ENCODE peak calls at places on chromosomes 2 and 18, in seven cellular contexts. One of them, this sample, is unnamed. For H3K36me3, the result is how much of the 10 kb centered on the place peaks cover.

GRCh38 chr2:197378494-197378972 is 56.3 kb downstream of the SF3B1 start:
- DNase-seq in stomach: peak
- DNase-seq in fibroblast of lung: peak
- DNase-seq in CD4-positive, alpha-beta memory T cell: peak
- DNase-seq in GM12878: no peak
- DNase-seq in SK-N-SH: peak
- DNase-seq in GM23248: peak
- DNase-seq in this sample: peak

GRCh38 chr18:28884304-28884703 is 707.4 kb upstream of the CDH2 start:
- DNase-seq in SK-N-SH: no peak
- DNase-seq in CD4-positive, alpha-beta memory T cell: no peak
- DNase-seq in fibroblast of lung: no peak
- DNase-seq in stomach: no peak
- DNase-seq in GM12878: no peak
- DNase-seq in GM23248: no peak
- DNase-seq in this sample: no peak

GRCh38 chr2:109423556-109424359 is 190.0 kb downstream of the SEPTIN10 start:
- DNase-seq in SK-N-SH: no peak
- DNase-seq in GM12878: no peak
- DNase-seq in fibroblast of lung: no peak
- DNase-seq in GM23248: no peak
- DNase-seq in stomach: no peak
- DNase-seq in CD4-positive, alpha-beta memory T cell: no peak
- DNase-seq in this sample: no peak

GRCh38 chr2:28391564-28392296 is 928 bp upstream of the FOSL2 start:
- DNase-seq in CD4-positive, alpha-beta memory T cell: peak
- DNase-seq in GM23248: peak
- DNase-seq in stomach: peak
- DNase-seq in GM12878: no peak
- DNase-seq in fibroblast of lung: peak
- DNase-seq in SK-N-SH: peak
- DNase-seq in this sample: peak

GRCh38 chr18:58638446-58638845 is 9.6 kb upstream of the ALPK2 start:
- DNase-seq in GM12878: no peak
- DNase-seq in stomach: no peak
- DNase-seq in fibroblast of lung: no peak
- DNase-seq in GM23248: no peak
- DNase-seq in CD4-positive, alpha-beta memory T cell: no peak
- DNase-seq in SK-N-SH: no peak
- DNase-seq in this sample: no peak

GRCh38 chr2:44615950-44616518 is 254.3 kb downstream of the CAMKMT start:
- DNase-seq in GM12878: no peak
- DNase-seq in stomach: no peak
- DNase-seq in SK-N-SH: no peak
- DNase-seq in CD4-positive, alpha-beta memory T cell: no peak
- DNase-seq in GM23248: peak
- DNase-seq in fibroblast of lung: no peak
- DNase-seq in this sample: no peak

GRCh38 chr2:100339823-100340222 is 17.5 kb upstream of the LONRF2 start:
- DNase-seq in GM12878: no peak
- DNase-seq in GM23248: no peak
- DNase-seq in CD4-positive, alpha-beta memory T cell: no peak
- DNase-seq in SK-N-SH: no peak
- DNase-seq in stomach: no peak
- DNase-seq in fibroblast of lung: no peak
- DNase-seq in this sample: no peak

GRCh38 chr18:29154196-29154757 is 977.3 kb upstream of the CDH2 start:
- DNase-seq in GM23248: peak
- DNase-seq in CD4-positive, alpha-beta memory T cell: no peak
- DNase-seq in stomach: no peak
- DNase-seq in GM12878: no peak
- DNase-seq in fibroblast of lung: no peak
- DNase-seq in SK-N-SH: no peak
- DNase-seq in this sample: peak

GRCh38 chr18:55252053-55252675 is 292.9 kb upstream of the CCDC68 start:
- DNase-seq in GM12878: no peak
- DNase-seq in SK-N-SH: no peak
- DNase-seq in fibroblast of lung: no peak
- DNase-seq in CD4-positive, alpha-beta memory T cell: no peak
- DNase-seq in stomach: no peak
- DNase-seq in GM23248: peak
- DNase-seq in this sample: no peak

GRCh38 chr2:177692828-177693269 is 300.3 kb downstream of the AGPS start:
- DNase-seq in fibroblast of lung: no peak
- DNase-seq in GM23248: peak
- DNase-seq in CD4-positive, alpha-beta memory T cell: no peak
- DNase-seq in stomach: no peak
- DNase-seq in GM12878: no peak
- DNase-seq in SK-N-SH: no peak
- DNase-seq in this sample: peak

GRCh38 chr2:179584760-179585159 is 276.7 kb downstream of the ZNF385B start:
- DNase-seq in fibroblast of lung: no peak
- DNase-seq in CD4-positive, alpha-beta memory T cell: no peak
- DNase-seq in SK-N-SH: no peak
- DNase-seq in GM12878: no peak
- DNase-seq in GM23248: no peak
- DNase-seq in stomach: no peak
- DNase-seq in this sample: no peak

GRCh38 chr2:74099835-74100234 is 47.9 kb downstream of the BOLA3 start:
- DNase-seq in stomach: peak
- DNase-seq in fibroblast of lung: no peak
- DNase-seq in GM12878: no peak
- DNase-seq in GM23248: no peak
- DNase-seq in SK-N-SH: no peak
- DNase-seq in CD4-positive, alpha-beta memory T cell: no peak
- DNase-seq in this sample: no peak
- H3K36me3 ChIP-seq in stomach: half or more
- H3K36me3 ChIP-seq in fibroblast of lung: under half
- H3K36me3 ChIP-seq in GM12878: under half
- H3K36me3 ChIP-seq in GM23248: under half
- H3K36me3 ChIP-seq in SK-N-SH: under half
- H3K36me3 ChIP-seq in CD4-positive, alpha-beta memory T cell: under half
- H3K36me3 ChIP-seq in this sample: under half

GRCh38 chr2:73292316-73292905 is 937 bp downstream of the EGR4 start:
- DNase-seq in CD4-positive, alpha-beta memory T cell: no peak
- DNase-seq in GM12878: no peak
- DNase-seq in SK-N-SH: no peak
- DNase-seq in fibroblast of lung: no peak
- DNase-seq in GM23248: no peak
- DNase-seq in stomach: no peak
- DNase-seq in this sample: no peak
- H3K4me3 ChIP-seq in CD4-positive, alpha-beta memory T cell: peak
- H3K4me3 ChIP-seq in GM12878: no peak
- H3K4me3 ChIP-seq in SK-N-SH: no peak
- H3K4me3 ChIP-seq in fibroblast of lung: no peak
- H3K4me3 ChIP-seq in GM23248: no peak
- H3K4me3 ChIP-seq in stomach: no peak
- H3K4me3 ChIP-seq in this sample: no peak

GRCh38 chr18:9565407-9565806 is 49.0 kb downstream of the PPP4R1 start:
- DNase-seq in stomach: no peak
- DNase-seq in GM12878: no peak
- DNase-seq in CD4-positive, alpha-beta memory T cell: no peak
- DNase-seq in GM23248: no peak
- DNase-seq in SK-N-SH: no peak
- DNase-seq in fibroblast of lung: no peak
- DNase-seq in this sample: no peak
- H3K36me3 ChIP-seq in stomach: half or more
- H3K36me3 ChIP-seq in GM12878: under half
- H3K36me3 ChIP-seq in CD4-positive, alpha-beta memory T cell: under half
- H3K36me3 ChIP-seq in GM23248: under half
- H3K36me3 ChIP-seq in SK-N-SH: half or more
- H3K36me3 ChIP-seq in fibroblast of lung: under half
- H3K36me3 ChIP-seq in this sample: half or more

DNA sequence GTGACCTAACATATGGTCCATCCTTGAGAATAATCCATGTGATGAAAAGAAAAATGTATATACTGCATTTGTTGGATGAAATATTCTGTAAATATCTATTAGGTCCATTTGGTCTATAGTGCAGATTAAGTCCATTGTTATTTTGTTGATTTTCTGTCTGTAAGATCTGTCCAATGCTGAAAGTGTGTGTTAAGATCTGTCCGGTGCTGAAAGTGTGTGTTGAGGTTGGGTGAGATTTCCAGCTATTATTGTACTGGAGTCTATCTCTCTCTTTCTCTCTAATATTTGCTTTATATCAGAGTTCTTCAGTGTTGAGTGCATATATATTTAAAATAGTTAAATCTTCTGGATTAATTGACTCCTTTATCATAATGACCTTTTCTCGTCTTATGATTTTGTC is 828.8 kb upstream of the CRIM1 start:
- DNase-seq in SK-N-SH: no peak
- DNase-seq in GM12878: no peak
- DNase-seq in CD4-positive, alpha-beta memory T cell: no peak
- DNase-seq in stomach: no peak
- DNase-seq in GM23248: no peak
- DNase-seq in fibroblast of lung: no peak
- DNase-seq in this sample: peak
- H3K4me3 ChIP-seq in SK-N-SH: no peak
- H3K4me3 ChIP-seq in GM12878: no peak
- H3K4me3 ChIP-seq in CD4-positive, alpha-beta memory T cell: no peak
- H3K4me3 ChIP-seq in stomach: no peak
- H3K4me3 ChIP-seq in GM23248: no peak
- H3K4me3 ChIP-seq in fibroblast of lung: no peak
- H3K4me3 ChIP-seq in this sample: no peak

GRCh38 chr2:233441161-233442027 is 87.1 kb downstream of the DGKD start:
- DNase-seq in fibroblast of lung: no peak
- DNase-seq in CD4-positive, alpha-beta memory T cell: no peak
- DNase-seq in stomach: no peak
- DNase-seq in GM12878: no peak
- DNase-seq in SK-N-SH: no peak
- DNase-seq in GM23248: no peak
- DNase-seq in this sample: no peak
- H3K36me3 ChIP-seq in fibroblast of lung: under half
- H3K36me3 ChIP-seq in CD4-positive, alpha-beta memory T cell: half or more
- H3K36me3 ChIP-seq in stomach: half or more
- H3K36me3 ChIP-seq in GM12878: under half
- H3K36me3 ChIP-seq in SK-N-SH: under half
- H3K36me3 ChIP-seq in GM23248: under half
- H3K36me3 ChIP-seq in this sample: under half

GRCh38 chr2:161146209-161146775 is 13.9 kb upstream of the TANK start:
- DNase-seq in SK-N-SH: no peak
- DNase-seq in GM12878: no peak
- DNase-seq in stomach: no peak
- DNase-seq in GM23248: no peak
- DNase-seq in CD4-positive, alpha-beta memory T cell: no peak
- DNase-seq in fibroblast of lung: no peak
- DNase-seq in this sample: no peak

GRCh38 chr2:161147856-161148255 is 12.4 kb upstream of the TANK start:
- DNase-seq in stomach: no peak
- DNase-seq in CD4-positive, alpha-beta memory T cell: no peak
- DNase-seq in fibroblast of lung: no peak
- DNase-seq in GM12878: no peak
- DNase-seq in GM23248: no peak
- DNase-seq in SK-N-SH: no peak
- DNase-seq in this sample: no peak

GRCh38 chr2:161150704-161151103 is 9.5 kb upstream of the TANK start:
- DNase-seq in CD4-positive, alpha-beta memory T cell: no peak
- DNase-seq in SK-N-SH: no peak
- DNase-seq in GM23248: no peak
- DNase-seq in fibroblast of lung: no peak
- DNase-seq in GM12878: no peak
- DNase-seq in stomach: no peak
- DNase-seq in this sample: no peak

GRCh38 chr2:161152302-161152701 is 7.9 kb upstream of the TANK start:
- DNase-seq in fibroblast of lung: no peak
- DNase-seq in stomach: no peak
- DNase-seq in SK-N-SH: no peak
- DNase-seq in CD4-positive, alpha-beta memory T cell: no peak
- DNase-seq in GM23248: no peak
- DNase-seq in GM12878: no peak
- DNase-seq in this sample: no peak

DNA sequence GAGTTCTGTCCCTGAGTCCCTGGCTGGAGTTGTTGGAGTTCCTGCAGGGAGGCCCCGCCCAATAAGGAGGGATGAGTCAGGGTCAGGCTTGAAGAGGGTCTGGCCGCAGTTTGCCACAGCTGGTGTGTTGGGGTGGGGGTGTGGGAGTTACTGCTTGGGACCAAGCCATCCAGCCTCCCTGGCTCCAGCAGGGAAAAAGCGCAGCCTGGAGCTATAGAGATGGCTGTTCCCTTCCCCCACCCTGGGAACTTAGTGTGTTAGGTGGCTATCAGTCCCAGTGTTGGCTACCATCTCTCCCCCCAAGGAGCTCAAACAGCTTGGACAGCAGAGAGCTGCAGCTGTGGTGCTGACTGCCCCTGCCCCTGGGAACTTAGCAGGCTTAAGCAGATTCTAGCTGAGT is 13.2 kb upstream of the TANK start:
- DNase-seq in CD4-positive, alpha-beta memory T cell: no peak
- DNase-seq in SK-N-SH: no peak
- DNase-seq in GM12878: no peak
- DNase-seq in stomach: no peak
- DNase-seq in GM23248: no peak
- DNase-seq in fibroblast of lung: no peak
- DNase-seq in this sample: no peak
- H3K4me3 ChIP-seq in CD4-positive, alpha-beta memory T cell: no peak
- H3K4me3 ChIP-seq in SK-N-SH: no peak
- H3K4me3 ChIP-seq in GM12878: peak
- H3K4me3 ChIP-seq in stomach: no peak
- H3K4me3 ChIP-seq in GM23248: no peak
- H3K4me3 ChIP-seq in fibroblast of lung: no peak
- H3K4me3 ChIP-seq in this sample: no peak

DNA sequence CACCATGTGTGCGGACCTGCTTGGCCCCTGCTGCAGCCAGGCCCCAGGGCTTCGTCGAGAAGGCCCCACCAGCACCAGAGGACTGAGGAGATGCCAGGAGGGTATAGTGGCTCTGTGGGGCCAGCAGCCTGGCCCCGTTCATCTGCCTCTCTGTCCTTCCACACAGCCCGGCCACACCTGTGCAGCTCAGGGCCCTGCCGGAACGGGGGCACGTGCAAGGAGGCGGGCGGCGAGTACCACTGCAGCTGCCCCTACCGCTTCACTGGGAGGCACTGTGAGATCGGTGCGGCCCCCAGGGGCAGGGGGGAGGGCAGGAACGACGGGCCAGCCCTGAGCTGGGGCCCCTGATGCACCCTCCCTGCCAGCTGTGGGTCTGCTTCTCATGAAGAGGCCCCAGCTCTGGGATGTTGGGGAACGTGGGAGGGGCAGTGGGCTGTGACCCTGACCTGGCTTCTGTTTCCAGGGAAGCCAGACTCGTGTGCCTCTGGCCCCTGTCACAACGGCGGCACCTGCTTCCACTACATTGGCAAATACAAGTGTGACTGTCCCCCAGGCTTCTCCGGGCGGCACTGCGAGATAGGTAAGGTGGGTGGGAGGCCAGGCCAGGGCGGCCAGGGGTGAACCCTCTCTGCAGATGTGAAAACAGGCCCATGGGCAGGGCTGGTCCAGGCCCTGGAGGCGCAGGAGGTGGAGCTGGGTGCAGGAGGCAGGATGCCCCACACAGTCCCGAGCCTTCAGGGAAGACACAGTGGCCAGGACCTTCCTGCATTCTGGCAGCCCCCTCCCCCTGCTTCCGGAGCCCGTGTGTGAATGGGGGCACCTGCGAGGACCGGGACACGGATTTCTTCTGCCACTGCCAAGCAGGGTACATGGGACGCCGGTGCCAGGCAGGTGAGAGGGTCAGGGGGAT is 50.3 kb downstream of the MTERF4 start:
- DNase-seq in CD4-positive, alpha-beta memory T cell: no peak
- DNase-seq in fibroblast of lung: no peak
- DNase-seq in SK-N-SH: peak
- DNase-seq in GM12878: no peak
- DNase-seq in GM23248: no peak
- DNase-seq in stomach: no peak
- DNase-seq in this sample: no peak
- H3K36me3 ChIP-seq in CD4-positive, alpha-beta memory T cell: under half
- H3K36me3 ChIP-seq in fibroblast of lung: under half
- H3K36me3 ChIP-seq in SK-N-SH: under half
- H3K36me3 ChIP-seq in GM12878: under half
- H3K36me3 ChIP-seq in GM23248: under half
- H3K36me3 ChIP-seq in stomach: half or more
- H3K36me3 ChIP-seq in this sample: half or more